ENCODE peak calls at places on chromosome X, in five cellular contexts. G is mesendoderm, Y is HepG2, A is fibroblast of lung, S is GM23248. V is an unnamed sample.

GRCh38 chrX:110755611-110756010 is 40.0 kb downstream of the CHRDL1 start:
- DNase-seq in S (no peak), Y (no peak), G (no peak), A (peak; percentile 85), V (no peak)

GRCh38 chrX:16119353-16120220 is 3.8 kb upstream of the GRPR start:
- DNase-seq in S (no peak), A (no peak), Y (no peak), G (no peak), V (peak; percentile 69)

GRCh38 chrX:65273152-65273551 is 261.4 kb downstream of the LAS1L start:
- DNase-seq in G (no peak), A (no peak), Y (no peak), S (no peak), V (no peak)

GRCh38 chrX:140733766-140734342 is 24.3 kb downstream of the LINC00632 start:
- DNase-seq in G (peak; percentile 48), Y (peak; percentile 5), A (peak; percentile 29), S (peak; percentile 62), V (peak; percentile 68)

GRCh38 chrX:71301195-71301924 is at the start of gene ITGB1BP2:
- DNase-seq in A (peak; percentile 69), S (peak; percentile 36), Y (peak; percentile 43), G (peak; percentile 15), V (no peak)

GRCh38 chrX:103513476-103514108 is 5.7 kb downstream of the RAB40A start:
- DNase-seq in G (no peak), Y (no peak), S (no peak), A (no peak), V (no peak)

GRCh38 chrX:9466115-9466495 is 1.2 kb downstream of the TBL1X start:
- DNase-seq in Y (no peak), G (peak; percentile 56), A (peak; percentile 26), S (peak; percentile 43), V (no peak)

GRCh38 chrX:103187953-103188475 is 26.9 kb upstream of the BEX4 start:
- DNase-seq in A (peak; percentile 3), G (no peak), Y (no peak), S (peak; percentile 2), V (no peak)

GRCh38 chrX:57821703-57822375 is 88.4 kb downstream of the ZXDA start:
- DNase-seq in S (peak; percentile 62), Y (peak; percentile 43), A (peak; percentile 30), G (peak; percentile 51), V (peak; percentile 88)

GRCh38 chrX:40423299-40423698 is 157.5 kb upstream of the ATP6AP2 start:
- DNase-seq in A (peak; percentile 52), G (no peak), Y (no peak), S (peak; percentile 19), V (no peak)

GRCh38 chrX:153981771-153982533 is 9.4 kb downstream of the TMEM187 start:
- DNase-seq in Y (no peak), G (no peak), S (no peak), A (no peak), V (no peak)

GRCh38 chrX:45758738-45759397 is 558.2 kb upstream of the DIPK2B start:
- DNase-seq in G (no peak), Y (no peak), S (peak; percentile 59), A (peak; percentile 54), V (no peak)

GRCh38 chrX:85992811-85993229 is 54.5 kb downstream of the CHM start:
- DNase-seq in S (peak; percentile 59), Y (peak; percentile 3), G (peak; percentile 71), A (peak; percentile 55), V (no peak)

GRCh38 chrX:13091111-13091765 is 46.8 kb upstream of the FAM9C start:
- DNase-seq in A (no peak), Y (no peak), G (no peak), S (no peak), V (no peak)

GRCh38 chrX:2608638-2609430 is 82.3 kb upstream of the CD99 start:
- DNase-seq in S (peak; percentile 87), A (peak; percentile 80), Y (peak; percentile 72), G (peak; percentile 91), V (peak; percentile 95)

GRCh38 chrX:13826770-13827169 is 9.9 kb upstream of the GPM6B start:
- DNase-seq in S (no peak), Y (no peak), G (no peak), A (no peak), V (no peak)

GRCh38 chrX:107272431-107272921 is 66.1 kb downstream of the DNAAF6 start:
- DNase-seq in Y (no peak), A (no peak), S (no peak), G (peak; percentile 65), V (no peak)

GRCh38 chrX:74230094-74230493 is 73.9 kb upstream of the ZCCHC13 start:
- DNase-seq in Y (no peak), S (peak; percentile 16), G (no peak), A (no peak), V (no peak)

DNA sequence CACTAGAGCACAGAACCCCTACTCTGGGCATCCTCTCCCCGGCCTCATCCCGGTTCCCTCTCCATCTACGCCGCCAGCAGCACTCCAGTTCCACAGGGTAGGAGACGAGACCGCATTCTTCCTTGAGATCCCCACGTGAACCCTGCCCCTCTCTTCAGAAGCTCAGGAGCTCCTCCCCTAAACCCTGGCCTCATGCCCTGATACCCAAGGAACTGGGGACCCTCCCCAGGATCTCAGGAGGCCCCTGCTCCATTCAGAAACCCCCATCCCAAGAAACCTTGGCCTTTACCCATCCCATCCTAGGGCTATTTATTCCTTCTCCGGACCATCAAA is 1.1 kb downstream of the PRICKLE3 start:
- DNase-seq in A (no peak), S (peak; percentile 33), Y (no peak), G (no peak), V (no peak)
- H3K9ac ChIP-seq in A (no peak overlapping the region), S (peak overlapping the region; percentile 81), Y (no peak overlapping the region), G (peak overlapping the region; percentile 66), V (peak overlapping the region; percentile 82)

GRCh38 chrX:87005885-87006284 is 511.7 kb upstream of the KLHL4 start:
- DNase-seq in A (no peak), Y (no peak), G (no peak), S (no peak), V (no peak)
- H3K27me3 ChIP-seq in A (no peaks in the 10 kb centered on the region), Y (no peaks in the 10 kb centered on the region), G (no peaks in the 10 kb centered on the region), S (no peaks in the 10 kb centered on the region), V (no peaks in the 10 kb centered on the region)

GRCh38 chrX:78330540-78330939 is 3.1 kb upstream of the CYSLTR1 start:
- DNase-seq in S (no peak), G (no peak), A (no peak), Y (no peak), V (no peak)

GRCh38 chrX:78331708-78332107 is 4.3 kb upstream of the CYSLTR1 start:
- DNase-seq in S (no peak), Y (no peak), A (no peak), G (no peak), V (no peak)

GRCh38 chrX:78327370-78328048 is at the start of gene CYSLTR1:
- DNase-seq in S (no peak), Y (no peak), A (no peak), G (no peak), V (peak; percentile 70)

GRCh38 chrX:78329486-78329885 is 2.1 kb upstream of the CYSLTR1 start:
- DNase-seq in G (no peak), Y (no peak), S (no peak), A (no peak), V (no peak)

GRCh38 chrX:78330068-78330467 is 2.7 kb upstream of the CYSLTR1 start:
- DNase-seq in Y (no peak), S (no peak), A (no peak), G (no peak), V (no peak)
- H3K4me2 ChIP-seq in Y (no peak overlapping the region), S (no peak overlapping the region), A (no peak overlapping the region), G (no peak overlapping the region), V (no peak overlapping the region)

DNA sequence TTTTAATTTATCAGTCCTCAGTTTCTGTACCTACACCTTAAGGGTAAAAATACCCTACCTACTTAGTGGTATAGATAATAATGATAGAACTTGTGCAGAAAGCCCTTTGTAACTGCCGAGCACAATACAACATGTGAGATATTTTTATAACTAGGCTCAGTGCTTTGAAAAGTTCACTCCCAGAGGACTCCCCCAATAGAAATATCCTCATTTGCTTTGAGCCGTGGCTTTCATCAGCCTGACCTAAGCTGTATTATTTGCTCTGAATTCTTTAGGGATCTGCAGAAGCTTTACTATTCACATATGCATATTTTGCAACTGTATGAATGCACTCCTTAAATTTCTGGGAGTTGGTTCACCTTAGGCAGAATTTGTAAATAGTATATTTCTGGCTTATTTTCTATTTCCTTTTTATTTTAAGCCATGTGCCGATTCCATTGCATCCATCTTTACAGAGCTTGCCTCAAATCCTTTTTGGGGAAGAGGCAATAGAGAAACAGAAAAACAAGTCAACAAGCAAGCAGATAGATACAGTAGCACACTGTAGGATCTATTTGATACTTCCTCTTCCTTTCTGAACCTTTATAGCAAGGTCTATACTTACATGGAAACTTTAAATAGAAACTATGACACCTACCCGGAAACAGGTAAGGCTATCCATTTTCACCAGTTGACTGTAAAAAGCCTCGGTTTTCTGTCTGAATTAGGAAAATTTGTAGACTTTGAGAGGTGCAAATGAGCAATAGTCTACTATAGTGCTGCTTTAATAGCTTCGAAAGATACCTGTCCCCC is 242.5 kb upstream of the VCX3A start:
- DNase-seq in Y (no peak), A (no peak), G (no peak), S (no peak), V (peak; percentile 91)
- H3K9ac ChIP-seq in Y (no peak overlapping the region), A (no peak overlapping the region), G (no peak overlapping the region), S (no peak overlapping the region), V (peak overlapping the region; percentile 50)

GRCh38 chrX:142994988-142995387 is 30.7 kb upstream of the SPANXN4 start:
- DNase-seq in A (no peak), Y (no peak), S (no peak), G (no peak), V (no peak)
- H3K27me3 ChIP-seq in A (no peaks in the 10 kb centered on the region), Y (no peaks in the 10 kb centered on the region), S (no peaks in the 10 kb centered on the region), G (no peaks in the 10 kb centered on the region), V (no peaks in the 10 kb centered on the region)

V was measured in Karpas-422.